ENCODE peak calls at places on chromosomes 2 and 18, in seven cellular contexts. One of them, this sample, is unnamed.

GRCh38 chr2:184304006-184304405 is 294.3 kb upstream of the ZNF804A start:
- DNase-seq in fibroblast of pulmonary artery: no peak
- DNase-seq in fibroblast of lung: no peak
- DNase-seq in OCI-LY7: no peak
- DNase-seq in MCF 10A: no peak
- DNase-seq in HFFc6: no peak
- DNase-seq in choroid plexus epithelial cell: peak
- DNase-seq in this sample: no peak

GRCh38 chr2:136301012-136301411 is 183.1 kb upstream of the CXCR4 start:
- DNase-seq in fibroblast of pulmonary artery: no peak
- DNase-seq in fibroblast of lung: no peak
- DNase-seq in OCI-LY7: no peak
- DNase-seq in MCF 10A: no peak
- DNase-seq in HFFc6: no peak
- DNase-seq in choroid plexus epithelial cell: no peak
- DNase-seq in this sample: no peak

GRCh38 chr2:162116372-162116771 is 35.7 kb downstream of the GCG start:
- DNase-seq in fibroblast of pulmonary artery: no peak
- DNase-seq in fibroblast of lung: no peak
- DNase-seq in OCI-LY7: no peak
- DNase-seq in MCF 10A: no peak
- DNase-seq in HFFc6: no peak
- DNase-seq in choroid plexus epithelial cell: no peak
- DNase-seq in this sample: no peak

GRCh38 chr2:188303363-188304031 is 11.8 kb downstream of the GULP1 start:
- DNase-seq in fibroblast of pulmonary artery: peak
- DNase-seq in fibroblast of lung: peak
- DNase-seq in OCI-LY7: no peak
- DNase-seq in MCF 10A: peak
- DNase-seq in HFFc6: peak
- DNase-seq in choroid plexus epithelial cell: peak
- DNase-seq in this sample: no peak

GRCh38 chr2:176473177-176473576 is 203.9 kb downstream of the MTX2 start:
- DNase-seq in fibroblast of pulmonary artery: peak
- DNase-seq in fibroblast of lung: peak
- DNase-seq in OCI-LY7: no peak
- DNase-seq in MCF 10A: peak
- DNase-seq in HFFc6: no peak
- DNase-seq in choroid plexus epithelial cell: peak
- DNase-seq in this sample: no peak

GRCh38 chr2:171086352-171087290 is 74.1 kb downstream of the TLK1 start:
- DNase-seq in fibroblast of pulmonary artery: peak
- DNase-seq in fibroblast of lung: peak
- DNase-seq in OCI-LY7: peak
- DNase-seq in MCF 10A: peak
- DNase-seq in HFFc6: peak
- DNase-seq in choroid plexus epithelial cell: peak
- DNase-seq in this sample: peak

GRCh38 chr18:35695803-35696202 is 114.3 kb downstream of the GALNT1 start:
- DNase-seq in fibroblast of pulmonary artery: no peak
- DNase-seq in fibroblast of lung: no peak
- DNase-seq in OCI-LY7: no peak
- DNase-seq in MCF 10A: no peak
- DNase-seq in HFFc6: no peak
- DNase-seq in choroid plexus epithelial cell: no peak
- DNase-seq in this sample: no peak

GRCh38 chr2:195382186-195382585 is 274.8 kb upstream of the SLC39A10 start:
- DNase-seq in fibroblast of pulmonary artery: no peak
- DNase-seq in fibroblast of lung: no peak
- DNase-seq in OCI-LY7: peak
- DNase-seq in MCF 10A: no peak
- DNase-seq in HFFc6: no peak
- DNase-seq in choroid plexus epithelial cell: no peak
- DNase-seq in this sample: no peak

GRCh38 chr18:63320041-63320689 is 596 bp upstream of the BCL2 start:
- DNase-seq in fibroblast of pulmonary artery: peak
- DNase-seq in fibroblast of lung: peak
- DNase-seq in OCI-LY7: peak
- DNase-seq in MCF 10A: peak
- DNase-seq in HFFc6: peak
- DNase-seq in choroid plexus epithelial cell: peak
- DNase-seq in this sample: peak

GRCh38 chr2:231780123-231780908 is 766 bp downstream of the PDE6D start:
- DNase-seq in fibroblast of pulmonary artery: peak
- DNase-seq in fibroblast of lung: peak
- DNase-seq in OCI-LY7: no peak
- DNase-seq in MCF 10A: peak
- DNase-seq in HFFc6: no peak
- DNase-seq in choroid plexus epithelial cell: peak
- DNase-seq in this sample: no peak

GRCh38 chr2:239098288-239098970 is 250.5 kb downstream of the TWIST2 start:
- DNase-seq in fibroblast of pulmonary artery: no peak
- DNase-seq in fibroblast of lung: no peak
- DNase-seq in OCI-LY7: no peak
- DNase-seq in MCF 10A: peak
- DNase-seq in HFFc6: no peak
- DNase-seq in choroid plexus epithelial cell: no peak
- DNase-seq in this sample: no peak

GRCh38 chr18:75530548-75531211 is 103.2 kb upstream of the SMIM21 start:
- DNase-seq in fibroblast of pulmonary artery: peak
- DNase-seq in fibroblast of lung: peak
- DNase-seq in OCI-LY7: no peak
- DNase-seq in MCF 10A: peak
- DNase-seq in HFFc6: peak
- DNase-seq in choroid plexus epithelial cell: no peak
- DNase-seq in this sample: no peak

GRCh38 chr2:15527074-15527739 is 33.9 kb downstream of the NBAS start:
- DNase-seq in fibroblast of pulmonary artery: no peak
- DNase-seq in fibroblast of lung: no peak
- DNase-seq in OCI-LY7: no peak
- DNase-seq in MCF 10A: no peak
- DNase-seq in HFFc6: no peak
- DNase-seq in choroid plexus epithelial cell: no peak
- DNase-seq in this sample: no peak

GRCh38 chr2:239307221-239307569 is 93.6 kb downstream of the HDAC4 start:
- DNase-seq in fibroblast of pulmonary artery: no peak
- DNase-seq in fibroblast of lung: no peak
- DNase-seq in OCI-LY7: no peak
- DNase-seq in MCF 10A: no peak
- DNase-seq in HFFc6: no peak
- DNase-seq in choroid plexus epithelial cell: no peak
- DNase-seq in this sample: no peak

GRCh38 chr2:26080356-26080755 is 46.5 kb downstream of the RAB10 start:
- DNase-seq in fibroblast of pulmonary artery: no peak
- DNase-seq in fibroblast of lung: no peak
- DNase-seq in OCI-LY7: no peak
- DNase-seq in MCF 10A: no peak
- DNase-seq in HFFc6: no peak
- DNase-seq in choroid plexus epithelial cell: peak
- DNase-seq in this sample: no peak

GRCh38 chr2:63735931-63736820 is 105.5 kb upstream of the UGP2 start:
- DNase-seq in fibroblast of pulmonary artery: peak
- DNase-seq in fibroblast of lung: peak
- DNase-seq in OCI-LY7: no peak
- DNase-seq in MCF 10A: no peak
- DNase-seq in HFFc6: peak
- DNase-seq in choroid plexus epithelial cell: peak
- DNase-seq in this sample: no peak

GRCh38 chr2:108911401-108911800 is 77.6 kb downstream of the EDAR start:
- DNase-seq in fibroblast of pulmonary artery: no peak
- DNase-seq in fibroblast of lung: no peak
- DNase-seq in OCI-LY7: no peak
- DNase-seq in MCF 10A: no peak
- DNase-seq in HFFc6: no peak
- DNase-seq in choroid plexus epithelial cell: no peak
- DNase-seq in this sample: no peak

GRCh38 chr2:7567646-7568045 is 650.4 kb downstream of the RNF144A start:
- DNase-seq in fibroblast of pulmonary artery: no peak
- DNase-seq in fibroblast of lung: no peak
- DNase-seq in OCI-LY7: peak
- DNase-seq in MCF 10A: no peak
- DNase-seq in HFFc6: no peak
- DNase-seq in choroid plexus epithelial cell: no peak
- DNase-seq in this sample: no peak

GRCh38 chr2:196703660-196704209 is 64.2 kb downstream of the CCDC150 start:
- DNase-seq in fibroblast of pulmonary artery: peak
- DNase-seq in fibroblast of lung: peak
- DNase-seq in OCI-LY7: no peak
- DNase-seq in MCF 10A: no peak
- DNase-seq in HFFc6: peak
- DNase-seq in choroid plexus epithelial cell: peak
- DNase-seq in this sample: no peak

DNA sequence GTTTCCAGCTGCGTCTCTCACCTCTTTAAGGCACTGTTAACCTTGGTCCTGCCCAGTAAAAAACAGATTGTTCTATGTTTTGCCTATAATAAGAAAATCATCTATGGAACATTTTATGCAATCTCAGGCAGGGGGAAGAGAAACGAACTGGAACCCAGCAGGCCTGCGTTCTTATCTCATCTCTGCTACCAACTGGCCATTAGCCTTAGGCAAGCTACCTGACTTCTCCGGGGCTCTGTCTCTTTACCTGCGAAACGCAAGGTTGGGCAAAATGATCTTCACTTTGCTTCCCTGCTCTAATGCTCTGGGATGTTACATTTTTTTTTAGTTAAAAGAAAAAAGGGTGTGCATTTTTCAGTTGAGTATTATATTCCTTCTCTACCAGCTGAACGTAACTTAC is 70.5 kb upstream of the WIPF1 start:
- DNase-seq in fibroblast of pulmonary artery: no peak
- DNase-seq in fibroblast of lung: no peak
- DNase-seq in OCI-LY7: no peak
- DNase-seq in MCF 10A: no peak
- DNase-seq in HFFc6: no peak
- DNase-seq in choroid plexus epithelial cell: no peak
- DNase-seq in this sample: no peak
- TF ChIP-seq CTCF in fibroblast of pulmonary artery: no peak
- TF ChIP-seq CTCF in fibroblast of lung: no peak
- TF ChIP-seq CTCF in OCI-LY7: no peak
- TF ChIP-seq CTCF in MCF 10A: no peak
- TF ChIP-seq CTCF in HFFc6: no peak
- TF ChIP-seq CTCF in choroid plexus epithelial cell: no peak
- TF ChIP-seq CTCF in this sample: no peak

DNA sequence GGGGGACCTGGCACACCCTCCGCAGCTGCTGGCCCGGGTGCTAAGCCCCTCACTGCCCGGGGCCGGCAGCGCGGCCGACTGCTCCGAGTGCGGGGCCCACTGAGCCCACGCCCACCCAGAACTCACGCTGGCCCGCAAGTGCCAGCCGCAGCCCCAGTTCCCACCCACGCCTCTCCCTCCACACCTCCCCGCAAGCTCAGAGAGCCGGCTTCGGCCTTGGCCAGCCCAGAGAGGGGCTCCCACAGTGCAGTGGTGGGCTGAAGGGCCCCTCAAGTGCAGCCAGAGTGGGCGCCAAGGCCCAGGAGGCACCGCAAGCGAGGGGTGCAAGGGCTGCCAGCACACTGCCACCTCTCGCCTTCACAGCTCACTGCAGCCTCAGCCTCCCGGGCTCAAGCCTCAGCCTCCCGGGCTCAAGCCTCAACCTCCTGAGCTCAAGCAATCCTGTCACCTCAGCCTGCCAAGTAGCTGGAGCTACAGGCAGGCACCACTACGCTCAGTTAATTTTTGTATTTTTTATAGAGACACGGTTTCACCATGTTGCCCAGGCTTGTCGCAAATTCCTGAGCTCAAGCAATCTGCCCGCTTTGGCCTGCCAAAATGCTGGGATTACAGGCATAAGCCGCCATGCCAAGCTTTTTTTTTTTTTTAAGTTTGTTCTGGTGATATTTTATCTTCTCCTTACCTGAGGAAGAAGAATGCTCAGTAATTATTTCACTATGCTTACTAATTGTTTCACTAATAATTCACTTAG is 71.7 kb upstream of the CDCA7 start:
- DNase-seq in fibroblast of pulmonary artery: no peak
- DNase-seq in fibroblast of lung: no peak
- DNase-seq in OCI-LY7: no peak
- DNase-seq in MCF 10A: no peak
- DNase-seq in HFFc6: no peak
- DNase-seq in choroid plexus epithelial cell: no peak
- DNase-seq in this sample: no peak
- TF ChIP-seq CTCF in fibroblast of pulmonary artery: no peak
- TF ChIP-seq CTCF in fibroblast of lung: no peak
- TF ChIP-seq CTCF in OCI-LY7: no peak
- TF ChIP-seq CTCF in MCF 10A: no peak
- TF ChIP-seq CTCF in HFFc6: no peak
- TF ChIP-seq CTCF in choroid plexus epithelial cell: no peak
- TF ChIP-seq CTCF in this sample: no peak

GRCh38 chr18:80159713-80160636 is 50.9 kb downstream of the ADNP2 start:
- DNase-seq in fibroblast of pulmonary artery: peak
- DNase-seq in fibroblast of lung: no peak
- DNase-seq in OCI-LY7: no peak
- DNase-seq in MCF 10A: no peak
- DNase-seq in HFFc6: no peak
- DNase-seq in choroid plexus epithelial cell: peak
- DNase-seq in this sample: no peak
- TF ChIP-seq CTCF in fibroblast of pulmonary artery: peak
- TF ChIP-seq CTCF in fibroblast of lung: peak
- TF ChIP-seq CTCF in OCI-LY7: no peak
- TF ChIP-seq CTCF in MCF 10A: no peak
- TF ChIP-seq CTCF in HFFc6: peak
- TF ChIP-seq CTCF in choroid plexus epithelial cell: peak
- TF ChIP-seq CTCF in this sample: peak

DNA sequence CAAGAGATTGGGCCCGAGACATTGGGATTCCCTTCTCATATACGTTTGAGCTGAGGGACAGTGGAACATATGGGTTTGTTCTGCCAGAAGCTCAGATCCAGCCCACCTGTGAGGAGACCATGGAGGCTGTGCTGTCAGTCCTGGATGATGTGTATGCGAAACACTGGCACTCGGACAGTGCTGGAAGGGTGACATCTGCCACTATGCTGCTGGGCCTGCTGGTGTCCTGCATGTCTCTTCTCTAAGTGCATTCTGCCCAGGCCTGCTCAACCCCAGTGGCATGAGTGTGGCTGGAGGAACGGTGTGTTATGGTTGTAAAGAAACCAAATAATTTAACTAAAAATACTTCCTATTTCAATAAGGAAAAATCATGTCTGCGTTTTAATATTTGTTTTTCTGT is 29.9 kb downstream of the CPO start:
- DNase-seq in fibroblast of pulmonary artery: no peak
- DNase-seq in fibroblast of lung: no peak
- DNase-seq in OCI-LY7: no peak
- DNase-seq in MCF 10A: no peak
- DNase-seq in HFFc6: no peak
- DNase-seq in choroid plexus epithelial cell: no peak
- DNase-seq in this sample: no peak
- TF ChIP-seq CTCF in fibroblast of pulmonary artery: no peak
- TF ChIP-seq CTCF in fibroblast of lung: no peak
- TF ChIP-seq CTCF in OCI-LY7: no peak
- TF ChIP-seq CTCF in MCF 10A: no peak
- TF ChIP-seq CTCF in HFFc6: no peak
- TF ChIP-seq CTCF in choroid plexus epithelial cell: no peak
- TF ChIP-seq CTCF in this sample: no peak

GRCh38 chr2:174035981-174036742 is 71.0 kb upstream of the SP3 start:
- DNase-seq in fibroblast of pulmonary artery: peak
- DNase-seq in fibroblast of lung: peak
- DNase-seq in OCI-LY7: no peak
- DNase-seq in MCF 10A: peak
- DNase-seq in HFFc6: no peak
- DNase-seq in choroid plexus epithelial cell: peak
- DNase-seq in this sample: no peak
- TF ChIP-seq CTCF in fibroblast of pulmonary artery: peak
- TF ChIP-seq CTCF in fibroblast of lung: peak
- TF ChIP-seq CTCF in OCI-LY7: peak
- TF ChIP-seq CTCF in MCF 10A: no peak
- TF ChIP-seq CTCF in HFFc6: peak
- TF ChIP-seq CTCF in choroid plexus epithelial cell: peak
- TF ChIP-seq CTCF in this sample: peak

This sample was measured in AG04450.